ENCODE peak calls at places on chromosome 12, in ten cellular contexts. One of them, this sample, is unnamed.

GRCh38 chr12:25155031-25155576 is 39.9 kb downstream of the DNAI7 start:
- DNase-seq in CD4-positive, alpha-beta T cell: no peak
- DNase-seq in PC-3: peak
- DNase-seq in cardiac fibroblast: peak
- DNase-seq in HCT116: peak
- DNase-seq in left ventricle myocardium inferior: no peak
- DNase-seq in cardiac muscle cell: peak
- DNase-seq in psoas muscle: no peak
- DNase-seq in thyroid gland: no peak
- DNase-seq in H1: no peak
- DNase-seq in this sample: no peak

GRCh38 chr12:74259199-74259598 is 278.4 kb upstream of the ATXN7L3B start:
- DNase-seq in CD4-positive, alpha-beta T cell: no peak
- DNase-seq in PC-3: peak
- DNase-seq in cardiac fibroblast: no peak
- DNase-seq in HCT116: no peak
- DNase-seq in left ventricle myocardium inferior: no peak
- DNase-seq in cardiac muscle cell: no peak
- DNase-seq in psoas muscle: no peak
- DNase-seq in thyroid gland: no peak
- DNase-seq in H1: no peak
- DNase-seq in this sample: no peak

GRCh38 chr12:71938728-71939385 is at the start of gene TPH2:
- DNase-seq in CD4-positive, alpha-beta T cell: peak
- DNase-seq in PC-3: peak
- DNase-seq in cardiac fibroblast: peak
- DNase-seq in HCT116: peak
- DNase-seq in left ventricle myocardium inferior: peak
- DNase-seq in cardiac muscle cell: peak
- DNase-seq in psoas muscle: peak
- DNase-seq in thyroid gland: peak
- DNase-seq in H1: peak
- DNase-seq in this sample: peak

GRCh38 chr12:90004319-90005074 is 295.9 kb upstream of the ATP2B1 start:
- DNase-seq in CD4-positive, alpha-beta T cell: no peak
- DNase-seq in PC-3: no peak
- DNase-seq in cardiac fibroblast: no peak
- DNase-seq in HCT116: no peak
- DNase-seq in left ventricle myocardium inferior: no peak
- DNase-seq in cardiac muscle cell: no peak
- DNase-seq in psoas muscle: no peak
- DNase-seq in thyroid gland: no peak
- DNase-seq in H1: no peak
- DNase-seq in this sample: no peak

GRCh38 chr12:44847888-44848770 is 28.0 kb downstream of the NELL2 start:
- DNase-seq in CD4-positive, alpha-beta T cell: peak
- DNase-seq in PC-3: no peak
- DNase-seq in cardiac fibroblast: no peak
- DNase-seq in HCT116: no peak
- DNase-seq in left ventricle myocardium inferior: no peak
- DNase-seq in cardiac muscle cell: no peak
- DNase-seq in psoas muscle: no peak
- DNase-seq in thyroid gland: no peak
- DNase-seq in H1: no peak
- DNase-seq in this sample: no peak

GRCh38 chr12:8914716-8915526 is 612 bp downstream of the PHC1 start:
- DNase-seq in CD4-positive, alpha-beta T cell: peak
- DNase-seq in PC-3: peak
- DNase-seq in cardiac fibroblast: peak
- DNase-seq in HCT116: no peak
- DNase-seq in left ventricle myocardium inferior: peak
- DNase-seq in cardiac muscle cell: peak
- DNase-seq in psoas muscle: peak
- DNase-seq in thyroid gland: peak
- DNase-seq in H1: peak
- DNase-seq in this sample: peak

GRCh38 chr12:109938947-109939346 is 38.9 kb downstream of the TCHP start:
- DNase-seq in CD4-positive, alpha-beta T cell: no peak
- DNase-seq in PC-3: no peak
- DNase-seq in cardiac fibroblast: no peak
- DNase-seq in HCT116: no peak
- DNase-seq in left ventricle myocardium inferior: no peak
- DNase-seq in cardiac muscle cell: no peak
- DNase-seq in psoas muscle: no peak
- DNase-seq in thyroid gland: no peak
- DNase-seq in H1: no peak
- DNase-seq in this sample: no peak

GRCh38 chr12:61808856-61809255 is 451.3 kb upstream of the USP15 start:
- DNase-seq in CD4-positive, alpha-beta T cell: no peak
- DNase-seq in PC-3: peak
- DNase-seq in cardiac fibroblast: no peak
- DNase-seq in HCT116: no peak
- DNase-seq in left ventricle myocardium inferior: no peak
- DNase-seq in cardiac muscle cell: no peak
- DNase-seq in psoas muscle: no peak
- DNase-seq in thyroid gland: no peak
- DNase-seq in H1: no peak
- DNase-seq in this sample: no peak

GRCh38 chr12:121767525-121768016 is 25.9 kb downstream of the RHOF start:
- DNase-seq in CD4-positive, alpha-beta T cell: no peak
- DNase-seq in PC-3: no peak
- DNase-seq in cardiac fibroblast: peak
- DNase-seq in HCT116: no peak
- DNase-seq in left ventricle myocardium inferior: peak
- DNase-seq in cardiac muscle cell: peak
- DNase-seq in psoas muscle: peak
- DNase-seq in thyroid gland: peak
- DNase-seq in H1: no peak
- DNase-seq in this sample: no peak

GRCh38 chr12:645563-646071 is 17.6 kb downstream of the NINJ2 start:
- DNase-seq in CD4-positive, alpha-beta T cell: no peak
- DNase-seq in PC-3: peak
- DNase-seq in cardiac fibroblast: peak
- DNase-seq in HCT116: no peak
- DNase-seq in left ventricle myocardium inferior: peak
- DNase-seq in cardiac muscle cell: peak
- DNase-seq in psoas muscle: peak
- DNase-seq in thyroid gland: peak
- DNase-seq in H1: no peak
- DNase-seq in this sample: no peak

GRCh38 chr12:643478-644292 is 19.6 kb downstream of the NINJ2 start:
- DNase-seq in CD4-positive, alpha-beta T cell: no peak
- DNase-seq in PC-3: no peak
- DNase-seq in cardiac fibroblast: no peak
- DNase-seq in HCT116: no peak
- DNase-seq in left ventricle myocardium inferior: peak
- DNase-seq in cardiac muscle cell: peak
- DNase-seq in psoas muscle: peak
- DNase-seq in thyroid gland: no peak
- DNase-seq in H1: no peak
- DNase-seq in this sample: no peak

GRCh38 chr12:644818-645552 is 18.3 kb downstream of the NINJ2 start:
- DNase-seq in CD4-positive, alpha-beta T cell: no peak
- DNase-seq in PC-3: no peak
- DNase-seq in cardiac fibroblast: peak
- DNase-seq in HCT116: no peak
- DNase-seq in left ventricle myocardium inferior: no peak
- DNase-seq in cardiac muscle cell: peak
- DNase-seq in psoas muscle: no peak
- DNase-seq in thyroid gland: no peak
- DNase-seq in H1: no peak
- DNase-seq in this sample: no peak

GRCh38 chr12:642633-643477 is 20.4 kb downstream of the NINJ2 start:
- DNase-seq in CD4-positive, alpha-beta T cell: peak
- DNase-seq in PC-3: no peak
- DNase-seq in cardiac fibroblast: peak
- DNase-seq in HCT116: no peak
- DNase-seq in left ventricle myocardium inferior: peak
- DNase-seq in cardiac muscle cell: peak
- DNase-seq in psoas muscle: peak
- DNase-seq in thyroid gland: peak
- DNase-seq in H1: peak
- DNase-seq in this sample: peak

DNA sequence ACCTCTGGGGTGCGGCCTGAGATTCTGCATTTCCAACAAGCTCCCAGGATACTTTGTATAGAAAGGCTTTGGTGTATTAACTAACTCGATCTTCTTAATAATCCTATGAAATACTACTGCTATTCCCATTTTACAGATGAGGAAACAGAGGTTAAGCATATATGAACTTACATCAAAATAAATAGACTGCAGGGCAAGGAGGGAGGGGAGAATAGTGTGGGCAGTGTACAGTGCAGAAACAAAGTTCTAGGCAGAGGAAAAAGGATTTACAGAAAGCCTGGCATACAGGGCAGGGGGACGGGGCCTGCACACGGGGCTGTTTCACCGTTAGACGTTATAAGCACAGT is 19.0 kb downstream of the NINJ2 start:
- DNase-seq in CD4-positive, alpha-beta T cell: no peak
- DNase-seq in PC-3: no peak
- DNase-seq in cardiac fibroblast: no peak
- DNase-seq in HCT116: no peak
- DNase-seq in left ventricle myocardium inferior: no peak
- DNase-seq in cardiac muscle cell: no peak
- DNase-seq in psoas muscle: no peak
- DNase-seq in thyroid gland: no peak
- DNase-seq in H1: no peak
- DNase-seq in this sample: no peak
- TF ChIP-seq CTCF in CD4-positive, alpha-beta T cell: no peak
- TF ChIP-seq CTCF in PC-3: no peak
- TF ChIP-seq CTCF in cardiac fibroblast: no peak
- TF ChIP-seq CTCF in HCT116: no peak
- TF ChIP-seq CTCF in left ventricle myocardium inferior: no peak
- TF ChIP-seq CTCF in cardiac muscle cell: no peak
- TF ChIP-seq CTCF in psoas muscle: no peak
- TF ChIP-seq CTCF in thyroid gland: no peak
- TF ChIP-seq CTCF in H1: no peak
- TF ChIP-seq CTCF in this sample: no peak

DNA sequence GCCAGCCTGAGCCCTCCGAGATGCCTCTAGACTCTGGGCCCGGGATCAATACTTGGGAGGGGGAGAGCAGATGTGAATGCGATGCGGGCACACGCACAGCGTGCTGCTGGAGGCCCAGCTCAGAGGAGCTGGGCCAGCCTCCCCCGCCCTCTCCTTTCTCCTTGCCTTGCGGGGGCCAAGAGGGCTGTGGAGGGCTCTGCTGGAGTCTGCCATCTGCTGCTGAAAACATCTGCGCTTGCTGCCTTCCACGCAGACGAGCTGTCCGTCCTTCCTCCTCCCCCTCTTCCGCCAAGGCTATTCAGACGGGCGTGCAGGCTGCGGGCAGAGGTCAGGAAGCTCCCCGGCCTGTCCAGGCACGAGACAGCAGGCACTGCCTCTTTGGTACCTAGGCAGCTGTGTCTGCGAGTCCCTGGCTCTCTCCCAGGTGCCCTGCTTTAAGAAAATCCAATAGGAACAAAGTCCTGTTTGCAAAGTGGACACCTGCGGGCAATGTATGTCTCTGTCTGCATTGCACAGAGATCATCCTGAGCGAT is 75.2 kb downstream of the SPRING1 start:
- DNase-seq in CD4-positive, alpha-beta T cell: no peak
- DNase-seq in PC-3: no peak
- DNase-seq in cardiac fibroblast: no peak
- DNase-seq in HCT116: no peak
- DNase-seq in left ventricle myocardium inferior: no peak
- DNase-seq in cardiac muscle cell: peak
- DNase-seq in psoas muscle: no peak
- DNase-seq in thyroid gland: peak
- DNase-seq in H1: no peak
- DNase-seq in this sample: peak
- TF ChIP-seq CTCF in CD4-positive, alpha-beta T cell: no peak
- TF ChIP-seq CTCF in PC-3: no peak
- TF ChIP-seq CTCF in cardiac fibroblast: no peak
- TF ChIP-seq CTCF in HCT116: no peak
- TF ChIP-seq CTCF in left ventricle myocardium inferior: no peak
- TF ChIP-seq CTCF in cardiac muscle cell: no peak
- TF ChIP-seq CTCF in psoas muscle: no peak
- TF ChIP-seq CTCF in thyroid gland: no peak
- TF ChIP-seq CTCF in H1: no peak
- TF ChIP-seq CTCF in this sample: no peak

DNA sequence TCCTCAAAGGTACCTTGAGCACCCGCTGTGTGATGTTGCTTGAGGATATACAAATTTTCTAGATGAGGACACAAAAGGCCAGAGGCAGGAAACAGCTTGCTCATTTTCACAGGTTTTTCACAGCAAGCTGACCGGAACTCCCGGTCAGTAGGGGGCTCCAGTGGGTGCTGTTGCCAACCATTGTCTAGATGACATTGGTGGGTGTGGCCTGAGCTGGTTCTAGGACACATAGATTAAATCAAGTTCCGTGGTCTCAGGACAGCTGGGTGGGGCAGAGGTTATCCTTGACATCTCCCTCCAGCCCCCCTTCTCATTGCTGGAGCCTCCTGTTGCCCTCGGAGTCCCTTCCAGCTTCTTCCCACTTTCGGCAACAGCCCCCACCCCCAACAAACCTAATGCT is 153.6 kb upstream of the FKBP4 start:
- DNase-seq in CD4-positive, alpha-beta T cell: no peak
- DNase-seq in PC-3: peak
- DNase-seq in cardiac fibroblast: peak
- DNase-seq in HCT116: peak
- DNase-seq in left ventricle myocardium inferior: no peak
- DNase-seq in cardiac muscle cell: peak
- DNase-seq in psoas muscle: no peak
- DNase-seq in thyroid gland: peak
- DNase-seq in H1: peak
- DNase-seq in this sample: no peak
- TF ChIP-seq CTCF in CD4-positive, alpha-beta T cell: no peak
- TF ChIP-seq CTCF in PC-3: peak
- TF ChIP-seq CTCF in cardiac fibroblast: peak
- TF ChIP-seq CTCF in HCT116: peak
- TF ChIP-seq CTCF in left ventricle myocardium inferior: no peak
- TF ChIP-seq CTCF in cardiac muscle cell: peak
- TF ChIP-seq CTCF in psoas muscle: no peak
- TF ChIP-seq CTCF in thyroid gland: no peak
- TF ChIP-seq CTCF in H1: peak
- TF ChIP-seq CTCF in this sample: peak

DNA sequence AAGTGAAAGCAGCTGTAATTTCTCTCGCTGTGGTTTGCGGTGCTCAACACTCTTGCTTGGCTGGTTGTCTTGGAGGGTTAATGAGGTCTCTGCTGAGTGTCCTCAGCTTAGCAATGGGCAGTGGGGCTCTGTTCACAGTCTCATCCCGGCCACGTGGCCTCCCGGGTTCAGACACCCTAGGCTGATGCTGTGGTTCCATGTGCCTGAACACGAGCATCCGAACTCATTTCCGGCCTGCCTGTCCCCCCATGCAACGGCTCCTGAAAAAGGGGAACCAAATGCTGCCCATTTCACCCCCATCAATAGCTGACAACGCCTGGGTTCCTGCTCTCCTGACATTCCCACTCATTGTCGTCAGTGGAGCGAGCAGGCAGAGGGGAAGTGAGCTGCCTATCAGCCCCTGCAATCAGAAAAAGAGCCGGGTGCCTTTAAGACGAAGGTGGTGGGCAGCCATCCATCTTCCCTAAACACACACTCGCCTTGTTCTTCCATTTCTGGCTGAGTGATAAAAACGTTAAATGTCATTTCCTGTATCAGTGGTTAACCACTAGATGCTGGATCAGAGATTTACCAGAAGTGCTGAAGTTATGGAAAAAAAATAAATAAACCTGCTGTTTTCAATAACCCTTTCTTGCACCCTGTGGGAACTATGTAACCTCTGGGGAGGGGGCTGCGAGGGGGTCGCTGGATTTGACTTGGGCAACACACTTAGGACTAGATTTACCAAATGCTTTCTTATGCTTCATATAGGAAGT is 60.3 kb upstream of the BCL2L14 start:
- DNase-seq in CD4-positive, alpha-beta T cell: no peak
- DNase-seq in PC-3: peak
- DNase-seq in cardiac fibroblast: peak
- DNase-seq in HCT116: no peak
- DNase-seq in left ventricle myocardium inferior: peak
- DNase-seq in cardiac muscle cell: peak
- DNase-seq in psoas muscle: peak
- DNase-seq in thyroid gland: peak
- DNase-seq in H1: no peak
- DNase-seq in this sample: no peak
- TF ChIP-seq CTCF in CD4-positive, alpha-beta T cell: no peak
- TF ChIP-seq CTCF in PC-3: no peak
- TF ChIP-seq CTCF in cardiac fibroblast: no peak
- TF ChIP-seq CTCF in HCT116: no peak
- TF ChIP-seq CTCF in left ventricle myocardium inferior: no peak
- TF ChIP-seq CTCF in cardiac muscle cell: no peak
- TF ChIP-seq CTCF in psoas muscle: no peak
- TF ChIP-seq CTCF in thyroid gland: no peak
- TF ChIP-seq CTCF in H1: no peak
- TF ChIP-seq CTCF in this sample: no peak